ENCODE peak calls at places on chromosomes 11 and 22, in five cellular contexts. One of them, this sample, is unnamed.

GRCh38 chr11:104776501-104777170 is 121.6 kb downstream of the CASP12 start:
- DNase-seq in HepG2: no peak
- DNase-seq in GM12878: no peak
- DNase-seq in K562: no peak
- DNase-seq in H1: no peak
- DNase-seq in this sample: no peak

GRCh38 chr22:20109411-20110358 is 6.2 kb upstream of the RANBP1 start:
- DNase-seq in HepG2: no peak
- DNase-seq in GM12878: no peak
- DNase-seq in H1: no peak
- DNase-seq in K562: no peak
- DNase-seq in this sample: no peak

GRCh38 chr11:3709977-3710376 is 38.8 kb upstream of the CHRNA10 start:
- DNase-seq in HepG2: no peak
- DNase-seq in K562: no peak
- DNase-seq in GM12878: no peak
- DNase-seq in H1: no peak
- DNase-seq in this sample: no peak

GRCh38 chr11:64245401-64245796 is 1.3 kb downstream of the PPP1R14B start:
- DNase-seq in H1: no peak
- DNase-seq in GM12878: no peak
- DNase-seq in HepG2: no peak
- DNase-seq in K562: no peak
- DNase-seq in this sample: no peak

GRCh38 chr22:36331912-36332622 is 55.7 kb downstream of the MYH9 start:
- DNase-seq in H1: no peak
- DNase-seq in HepG2: no peak
- DNase-seq in GM12878: peak
- DNase-seq in K562: no peak
- DNase-seq in this sample: no peak

GRCh38 chr11:22466809-22467208 is 128.6 kb downstream of the SLC17A6 start:
- DNase-seq in GM12878: no peak
- DNase-seq in K562: no peak
- DNase-seq in HepG2: no peak
- DNase-seq in H1: no peak
- DNase-seq in this sample: peak

GRCh38 chr22:30574095-30574981 is at the start of gene GAL3ST1:
- DNase-seq in H1: no peak
- DNase-seq in HepG2: peak
- DNase-seq in K562: no peak
- DNase-seq in GM12878: no peak
- DNase-seq in this sample: no peak

GRCh38 chr11:13210424-13210823 is 67.2 kb upstream of the BMAL1 start:
- DNase-seq in HepG2: peak
- DNase-seq in GM12878: no peak
- DNase-seq in H1: peak
- DNase-seq in K562: peak
- DNase-seq in this sample: peak

GRCh38 chr11:61972112-61972795 is 4.8 kb upstream of the FTH1 start:
- DNase-seq in GM12878: no peak
- DNase-seq in K562: no peak
- DNase-seq in HepG2: no peak
- DNase-seq in H1: no peak
- DNase-seq in this sample: no peak

GRCh38 chr11:8231979-8232378 is 31.7 kb downstream of the LMO1 start:
- DNase-seq in H1: no peak
- DNase-seq in K562: no peak
- DNase-seq in HepG2: no peak
- DNase-seq in GM12878: no peak
- DNase-seq in this sample: no peak

GRCh38 chr22:29043906-29044575 is 17.6 kb downstream of the C22orf31 start:
- DNase-seq in H1: no peak
- DNase-seq in GM12878: no peak
- DNase-seq in K562: no peak
- DNase-seq in HepG2: no peak
- DNase-seq in this sample: no peak

GRCh38 chr22:42807185-42807584 is 49.9 kb downstream of the ARFGAP3 start:
- DNase-seq in K562: no peak
- DNase-seq in H1: no peak
- DNase-seq in HepG2: no peak
- DNase-seq in GM12878: no peak
- DNase-seq in this sample: no peak

GRCh38 chr22:44603774-44604173 is 98.2 kb upstream of the PRR5 start:
- DNase-seq in GM12878: no peak
- DNase-seq in H1: no peak
- DNase-seq in K562: no peak
- DNase-seq in HepG2: no peak
- DNase-seq in this sample: no peak

GRCh38 chr11:85961930-85962363 is 106.8 kb downstream of the CCDC83 start:
- DNase-seq in K562: no peak
- DNase-seq in GM12878: no peak
- DNase-seq in H1: no peak
- DNase-seq in HepG2: no peak
- DNase-seq in this sample: no peak

GRCh38 chr11:24239016-24239720 is 257.7 kb upstream of the LUZP2 start:
- DNase-seq in GM12878: no peak
- DNase-seq in HepG2: no peak
- DNase-seq in H1: no peak
- DNase-seq in K562: no peak
- DNase-seq in this sample: no peak

GRCh38 chr11:69925366-69926196 is 106.4 kb upstream of the FGF3 start:
- DNase-seq in HepG2: no peak
- DNase-seq in H1: no peak
- DNase-seq in K562: no peak
- DNase-seq in GM12878: no peak
- DNase-seq in this sample: no peak

GRCh38 chr22:29926057-29926456 is 43.1 kb downstream of the MTMR3 start:
- DNase-seq in K562: no peak
- DNase-seq in GM12878: no peak
- DNase-seq in H1: no peak
- DNase-seq in HepG2: no peak
- DNase-seq in this sample: no peak

GRCh38 chr11:132111341-132111740 is 740.9 kb downstream of the NTM start:
- DNase-seq in HepG2: no peak
- DNase-seq in GM12878: no peak
- DNase-seq in K562: no peak
- DNase-seq in H1: no peak
- DNase-seq in this sample: no peak

GRCh38 chr11:16326679-16327297 is 29.6 kb downstream of the SOX6 start:
- DNase-seq in GM12878: no peak
- DNase-seq in H1: no peak
- DNase-seq in HepG2: no peak
- DNase-seq in K562: peak
- DNase-seq in this sample: no peak

GRCh38 chr11:1270476-1270875 is 39.0 kb downstream of the TOLLIP start:
- DNase-seq in HepG2: no peak
- DNase-seq in K562: no peak
- DNase-seq in H1: no peak
- DNase-seq in GM12878: no peak
- DNase-seq in this sample: no peak

GRCh38 chr11:15893080-15893492 is 463.3 kb downstream of the SOX6 start:
- DNase-seq in HepG2: no peak
- DNase-seq in K562: peak
- DNase-seq in H1: no peak
- DNase-seq in GM12878: no peak
- DNase-seq in this sample: no peak

GRCh38 chr22:37843746-37844089 is 416 bp downstream of the ANKRD54 start:
- DNase-seq in K562: peak
- DNase-seq in HepG2: no peak
- DNase-seq in H1: no peak
- DNase-seq in GM12878: no peak
- DNase-seq in this sample: no peak
- TF ChIP-seq ZNF274 in K562: no peak
- TF ChIP-seq ZNF274 in HepG2: no peak
- TF ChIP-seq ZNF274 in H1: no peak
- TF ChIP-seq ZNF274 in GM12878: no peak
- TF ChIP-seq ZNF274 in this sample: no peak

GRCh38 chr11:122795281-122795680 is 43.0 kb upstream of the CRTAM start:
- DNase-seq in K562: no peak
- DNase-seq in H1: no peak
- DNase-seq in GM12878: no peak
- DNase-seq in HepG2: no peak
- DNase-seq in this sample: no peak

GRCh38 chr11:122793500-122793899 is 44.8 kb upstream of the CRTAM start:
- DNase-seq in H1: no peak
- DNase-seq in GM12878: no peak
- DNase-seq in K562: no peak
- DNase-seq in HepG2: no peak
- DNase-seq in this sample: no peak

GRCh38 chr11:122797651-122798050 is 40.6 kb upstream of the CRTAM start:
- DNase-seq in K562: no peak
- DNase-seq in HepG2: no peak
- DNase-seq in GM12878: no peak
- DNase-seq in H1: no peak
- DNase-seq in this sample: no peak

GRCh38 chr11:122791836-122792235 is 46.5 kb upstream of the CRTAM start:
- DNase-seq in GM12878: no peak
- DNase-seq in HepG2: no peak
- DNase-seq in H1: no peak
- DNase-seq in K562: no peak
- DNase-seq in this sample: no peak

GRCh38 chr11:122796128-122796717 is 42.1 kb upstream of the CRTAM start:
- DNase-seq in H1: peak
- DNase-seq in HepG2: peak
- DNase-seq in GM12878: no peak
- DNase-seq in K562: peak
- DNase-seq in this sample: no peak
- TF ChIP-seq RAD21 in H1: peak
- TF ChIP-seq RAD21 in HepG2: no peak
- TF ChIP-seq RAD21 in GM12878: peak
- TF ChIP-seq RAD21 in K562: no peak
- TF ChIP-seq RAD21 in this sample: peak

GRCh38 chr11:109726061-109726460 is 304.1 kb downstream of the C11orf87 start:
- DNase-seq in HepG2: no peak
- DNase-seq in H1: no peak
- DNase-seq in K562: no peak
- DNase-seq in GM12878: no peak
- DNase-seq in this sample: no peak
- TF ChIP-seq SRF in HepG2: no peak
- TF ChIP-seq SRF in H1: no peak
- TF ChIP-seq SRF in K562: no peak
- TF ChIP-seq SRF in GM12878: no peak
- TF ChIP-seq SRF in this sample: no peak

GRCh38 chr22:25407859-25408229 is 156.6 kb upstream of the GRK3 start:
- DNase-seq in GM12878: no peak
- DNase-seq in H1: no peak
- DNase-seq in K562: no peak
- DNase-seq in HepG2: no peak
- DNase-seq in this sample: no peak
- TF ChIP-seq ZNF274 in GM12878: no peak
- TF ChIP-seq ZNF274 in H1: no peak
- TF ChIP-seq ZNF274 in K562: no peak
- TF ChIP-seq ZNF274 in HepG2: no peak
- TF ChIP-seq ZNF274 in this sample: no peak

GRCh38 chr11:33843018-33843417 is 48.9 kb downstream of the LMO2 start:
- DNase-seq in HepG2: no peak
- DNase-seq in K562: no peak
- DNase-seq in H1: no peak
- DNase-seq in GM12878: no peak
- DNase-seq in this sample: no peak

GRCh38 chr11:33847251-33847650 is 44.6 kb downstream of the LMO2 start:
- DNase-seq in GM12878: no peak
- DNase-seq in HepG2: no peak
- DNase-seq in K562: no peak
- DNase-seq in H1: no peak
- DNase-seq in this sample: no peak

GRCh38 chr11:33844236-33844635 is 47.6 kb downstream of the LMO2 start:
- DNase-seq in K562: no peak
- DNase-seq in H1: no peak
- DNase-seq in HepG2: no peak
- DNase-seq in GM12878: no peak
- DNase-seq in this sample: no peak

GRCh38 chr11:33842236-33842915 is 49.5 kb downstream of the LMO2 start:
- DNase-seq in GM12878: no peak
- DNase-seq in HepG2: no peak
- DNase-seq in H1: no peak
- DNase-seq in K562: no peak
- DNase-seq in this sample: no peak
- TF ChIP-seq RAD21 in GM12878: no peak
- TF ChIP-seq RAD21 in HepG2: no peak
- TF ChIP-seq RAD21 in H1: no peak
- TF ChIP-seq RAD21 in K562: no peak
- TF ChIP-seq RAD21 in this sample: no peak

GRCh38 chr22:50727678-50728522 is 10.1 kb upstream of the ACR start:
- DNase-seq in GM12878: no peak
- DNase-seq in K562: no peak
- DNase-seq in HepG2: no peak
- DNase-seq in H1: no peak
- DNase-seq in this sample: no peak
- TF ChIP-seq SRF in GM12878: no peak
- TF ChIP-seq SRF in K562: no peak
- TF ChIP-seq SRF in HepG2: no peak
- TF ChIP-seq SRF in H1: no peak
- TF ChIP-seq SRF in this sample: no peak

This sample was measured in HCT116.